ENCODE peak calls at places on chromosomes 1 and 21, in six cellular contexts. One of them, this sample, is unnamed.

GRCh38 chr1:231596337-231596791 is 30.2 kb upstream of the DISC1 start:
- DNase-seq in IMR-90: no peak
- DNase-seq in trophoblast cell: no peak
- DNase-seq in mesenchymal stem cell: no peak
- DNase-seq in H9: no peak
- DNase-seq in H1: no peak
- DNase-seq in this sample: no peak

GRCh38 chr1:44318097-44319088 is 36.7 kb downstream of the ERI3 start:
- DNase-seq in IMR-90: peak; percentile 23
- DNase-seq in trophoblast cell: peak; percentile 78
- DNase-seq in mesenchymal stem cell: peak; percentile 57
- DNase-seq in H9: peak; percentile 82
- DNase-seq in H1: peak; percentile 74
- DNase-seq in this sample: no peak

GRCh38 chr1:59142663-59143487 is 154.0 kb upstream of the FGGY start:
- DNase-seq in IMR-90: peak; percentile 98
- DNase-seq in trophoblast cell: peak; percentile 95
- DNase-seq in mesenchymal stem cell: peak; percentile 94
- DNase-seq in H9: no peak
- DNase-seq in H1: no peak
- DNase-seq in this sample: no peak

GRCh38 chr1:247322849-247323586 is 8.6 kb downstream of the ZNF496 start:
- DNase-seq in IMR-90: no peak
- DNase-seq in trophoblast cell: no peak
- DNase-seq in mesenchymal stem cell: no peak
- DNase-seq in H9: no peak
- DNase-seq in H1: no peak
- DNase-seq in this sample: no peak

GRCh38 chr1:33244143-33244808 is 12.0 kb upstream of the ZNF362 start:
- DNase-seq in IMR-90: no peak
- DNase-seq in trophoblast cell: peak; percentile 98
- DNase-seq in mesenchymal stem cell: peak; percentile 66
- DNase-seq in H9: no peak
- DNase-seq in H1: no peak
- DNase-seq in this sample: no peak

GRCh38 chr1:168918860-168919741 is 187.4 kb upstream of the ATP1B1 start:
- DNase-seq in IMR-90: no peak
- DNase-seq in trophoblast cell: no peak
- DNase-seq in mesenchymal stem cell: no peak
- DNase-seq in H9: no peak
- DNase-seq in H1: no peak
- DNase-seq in this sample: peak; percentile 47

GRCh38 chr1:26991310-26992116 is 2.0 kb upstream of the TRNP1 start:
- DNase-seq in IMR-90: peak; percentile 88
- DNase-seq in trophoblast cell: no peak
- DNase-seq in mesenchymal stem cell: peak; percentile 75
- DNase-seq in H9: peak; percentile 32
- DNase-seq in H1: no peak
- DNase-seq in this sample: no peak

GRCh38 chr1:1348420-1349255 is 580 bp downstream of the DVL1 start:
- DNase-seq in IMR-90: peak; percentile 46
- DNase-seq in trophoblast cell: peak; percentile 68
- DNase-seq in mesenchymal stem cell: peak; percentile 43
- DNase-seq in H9: no peak
- DNase-seq in H1: no peak
- DNase-seq in this sample: no peak

GRCh38 chr1:37410815-37411214 is 63.6 kb upstream of the ZC3H12A start:
- DNase-seq in IMR-90: peak; percentile 22
- DNase-seq in trophoblast cell: peak; percentile 54
- DNase-seq in mesenchymal stem cell: peak; percentile 8
- DNase-seq in H9: peak; percentile 77
- DNase-seq in H1: peak; percentile 87
- DNase-seq in this sample: peak; percentile 72

GRCh38 chr21:28723666-28724065 is 269.0 kb downstream of the LTN1 start:
- DNase-seq in IMR-90: no peak
- DNase-seq in trophoblast cell: no peak
- DNase-seq in mesenchymal stem cell: no peak
- DNase-seq in H9: no peak
- DNase-seq in H1: no peak
- DNase-seq in this sample: no peak

GRCh38 chr1:11641776-11642305 is 12.4 kb downstream of the FBXO2 start:
- DNase-seq in IMR-90: no peak
- DNase-seq in trophoblast cell: no peak
- DNase-seq in mesenchymal stem cell: no peak
- DNase-seq in H9: no peak
- DNase-seq in H1: no peak
- DNase-seq in this sample: no peak

GRCh38 chr1:10424034-10424433 is 6.2 kb upstream of the CENPS start:
- DNase-seq in IMR-90: peak; percentile 65
- DNase-seq in trophoblast cell: no peak
- DNase-seq in mesenchymal stem cell: no peak
- DNase-seq in H9: no peak
- DNase-seq in H1: no peak
- DNase-seq in this sample: no peak

GRCh38 chr21:43005635-43006034 is 31.3 kb downstream of the PKNOX1 start:
- DNase-seq in IMR-90: no peak
- DNase-seq in trophoblast cell: no peak
- DNase-seq in mesenchymal stem cell: no peak
- DNase-seq in H9: no peak
- DNase-seq in H1: no peak
- DNase-seq in this sample: no peak
- H4K91ac ChIP-seq in IMR-90: no peak overlapping the region
- H4K91ac ChIP-seq in trophoblast cell: no peak overlapping the region
- H4K91ac ChIP-seq in mesenchymal stem cell: peak overlapping the region; percentile 43
- H4K91ac ChIP-seq in H9: no peak overlapping the region
- H4K91ac ChIP-seq in H1: no peak overlapping the region
- H4K91ac ChIP-seq in this sample: no peak overlapping the region

DNA sequence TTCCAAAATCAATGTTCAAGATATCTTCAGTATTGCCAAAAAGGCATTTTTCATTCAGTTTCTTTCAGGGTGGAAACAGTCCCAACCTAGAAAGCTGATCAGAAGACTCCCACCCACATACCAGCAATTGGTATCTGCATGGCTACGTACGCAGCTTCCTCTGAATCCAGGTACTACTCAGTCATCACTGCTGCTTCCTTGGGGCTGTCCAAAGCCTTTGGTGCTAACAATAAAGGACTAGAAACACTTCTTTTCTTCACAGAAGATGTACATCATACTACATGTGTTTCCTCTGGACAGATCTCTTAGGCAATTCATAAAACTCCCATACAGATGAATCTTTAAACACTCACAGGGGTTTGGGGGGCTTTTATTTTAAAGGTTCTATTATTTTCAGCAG is 29.8 kb downstream of the VPS26C start:
- DNase-seq in IMR-90: no peak
- DNase-seq in trophoblast cell: no peak
- DNase-seq in mesenchymal stem cell: no peak
- DNase-seq in H9: no peak
- DNase-seq in H1: no peak
- DNase-seq in this sample: no peak
- H3K4me2 ChIP-seq in IMR-90: no peak overlapping the region
- H3K4me2 ChIP-seq in trophoblast cell: no peak overlapping the region
- H3K4me2 ChIP-seq in mesenchymal stem cell: no peak overlapping the region
- H3K4me2 ChIP-seq in H9: no peak overlapping the region
- H3K4me2 ChIP-seq in H1: no peak overlapping the region
- H3K4me2 ChIP-seq in this sample: no peak overlapping the region

GRCh38 chr1:14783592-14783886 is 185.1 kb downstream of the KAZN start:
- DNase-seq in IMR-90: no peak
- DNase-seq in trophoblast cell: no peak
- DNase-seq in mesenchymal stem cell: no peak
- DNase-seq in H9: no peak
- DNase-seq in H1: no peak
- DNase-seq in this sample: no peak
- H3K18ac ChIP-seq in IMR-90: no peak overlapping the region
- H3K18ac ChIP-seq in trophoblast cell: no peak overlapping the region
- H3K18ac ChIP-seq in mesenchymal stem cell: no peak overlapping the region
- H3K18ac ChIP-seq in H9: no peak overlapping the region
- H3K18ac ChIP-seq in H1: no peak overlapping the region
- H3K18ac ChIP-seq in this sample: no peak overlapping the region

DNA sequence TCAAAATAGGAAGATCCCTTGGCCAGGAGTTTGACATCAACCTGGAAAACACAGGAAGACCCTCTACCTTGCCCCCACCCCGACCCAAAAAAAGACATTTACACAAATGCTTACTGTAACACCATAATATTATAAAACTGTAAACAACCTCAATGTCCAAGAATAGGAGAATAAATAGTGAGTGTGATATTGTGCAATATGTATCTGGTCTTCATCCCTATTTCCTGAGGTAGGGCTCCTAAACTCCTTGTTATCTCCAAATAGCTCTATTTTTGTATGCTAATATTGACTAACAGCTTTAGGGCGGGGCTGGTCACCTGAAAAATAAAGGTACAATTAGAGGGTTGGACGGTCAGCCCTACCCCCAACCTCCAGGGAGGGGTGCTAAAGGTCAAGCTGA is 23.5 kb downstream of the RSBN1 start:
- DNase-seq in IMR-90: no peak
- DNase-seq in trophoblast cell: no peak
- DNase-seq in mesenchymal stem cell: no peak
- DNase-seq in H9: no peak
- DNase-seq in H1: no peak
- DNase-seq in this sample: no peak
- H4K91ac ChIP-seq in IMR-90: no peak overlapping the region
- H4K91ac ChIP-seq in trophoblast cell: no peak overlapping the region
- H4K91ac ChIP-seq in mesenchymal stem cell: no peak overlapping the region
- H4K91ac ChIP-seq in H9: no peak overlapping the region
- H4K91ac ChIP-seq in H1: no peak overlapping the region
- H4K91ac ChIP-seq in this sample: no peak overlapping the region

GRCh38 chr1:154186852-154187501 is 4.9 kb downstream of the TPM3 start:
- DNase-seq in IMR-90: no peak
- DNase-seq in trophoblast cell: no peak
- DNase-seq in mesenchymal stem cell: no peak
- DNase-seq in H9: no peak
- DNase-seq in H1: no peak
- DNase-seq in this sample: no peak
- H3K4me2 ChIP-seq in IMR-90: no peak overlapping the region
- H3K4me2 ChIP-seq in trophoblast cell: no peak overlapping the region
- H3K4me2 ChIP-seq in mesenchymal stem cell: no peak overlapping the region
- H3K4me2 ChIP-seq in H9: peak overlapping the region; percentile 65
- H3K4me2 ChIP-seq in H1: peak overlapping the region; percentile 44
- H3K4me2 ChIP-seq in this sample: no peak overlapping the region

GRCh38 chr21:34075099-34075425 is 1.7 kb downstream of the MRPS6 start:
- DNase-seq in IMR-90: no peak
- DNase-seq in trophoblast cell: no peak
- DNase-seq in mesenchymal stem cell: no peak
- DNase-seq in H9: no peak
- DNase-seq in H1: no peak
- DNase-seq in this sample: no peak

GRCh38 chr21:34073749-34074282 is 438 bp downstream of the MRPS6 start:
- DNase-seq in IMR-90: no peak
- DNase-seq in trophoblast cell: peak; percentile 39
- DNase-seq in mesenchymal stem cell: no peak
- DNase-seq in H9: no peak
- DNase-seq in H1: peak; percentile 54
- DNase-seq in this sample: no peak

GRCh38 chr21:34073032-34073748 is at the start of the genes MRPS6 and SLC5A3:
- DNase-seq in IMR-90: peak; percentile 81
- DNase-seq in trophoblast cell: peak; percentile 87
- DNase-seq in mesenchymal stem cell: peak; percentile 87
- DNase-seq in H9: peak; percentile 89
- DNase-seq in H1: peak; percentile 91
- DNase-seq in this sample: peak; percentile 88

GRCh38 chr21:34075760-34076159 is 2.4 kb downstream of the MRPS6 start:
- DNase-seq in IMR-90: no peak
- DNase-seq in trophoblast cell: no peak
- DNase-seq in mesenchymal stem cell: peak; percentile 31
- DNase-seq in H9: no peak
- DNase-seq in H1: no peak
- DNase-seq in this sample: no peak

GRCh38 chr21:34074283-34075098 is 1.1 kb downstream of the MRPS6 start:
- DNase-seq in IMR-90: no peak
- DNase-seq in trophoblast cell: peak; percentile 61
- DNase-seq in mesenchymal stem cell: peak; percentile 22
- DNase-seq in H9: no peak
- DNase-seq in H1: peak; percentile 58
- DNase-seq in this sample: no peak
- H3K18ac ChIP-seq in IMR-90: no peak overlapping the region
- H3K18ac ChIP-seq in trophoblast cell: peak overlapping the region; percentile 89
- H3K18ac ChIP-seq in mesenchymal stem cell: peak overlapping the region; percentile 94
- H3K18ac ChIP-seq in H9: no peak overlapping the region
- H3K18ac ChIP-seq in H1: no peak overlapping the region
- H3K18ac ChIP-seq in this sample: peak overlapping the region; percentile 2

GRCh38 chr1:228101614-228101993 is 1.5 kb downstream of the C1orf35 start:
- DNase-seq in IMR-90: no peak
- DNase-seq in trophoblast cell: no peak
- DNase-seq in mesenchymal stem cell: no peak
- DNase-seq in H9: no peak
- DNase-seq in H1: no peak
- DNase-seq in this sample: no peak

GRCh38 chr1:228100822-228101613 is 2.1 kb downstream of the C1orf35 start:
- DNase-seq in IMR-90: no peak
- DNase-seq in trophoblast cell: no peak
- DNase-seq in mesenchymal stem cell: no peak
- DNase-seq in H9: no peak
- DNase-seq in H1: peak; percentile 37
- DNase-seq in this sample: no peak

GRCh38 chr1:228098323-228098931 is 4.7 kb downstream of the C1orf35 start:
- DNase-seq in IMR-90: no peak
- DNase-seq in trophoblast cell: no peak
- DNase-seq in mesenchymal stem cell: no peak
- DNase-seq in H9: peak; percentile 19
- DNase-seq in H1: no peak
- DNase-seq in this sample: no peak

GRCh38 chr1:228097333-228098081 is 5.6 kb downstream of the C1orf35 start:
- DNase-seq in IMR-90: no peak
- DNase-seq in trophoblast cell: no peak
- DNase-seq in mesenchymal stem cell: no peak
- DNase-seq in H9: peak; percentile 21
- DNase-seq in H1: peak; percentile 39
- DNase-seq in this sample: no peak

DNA sequence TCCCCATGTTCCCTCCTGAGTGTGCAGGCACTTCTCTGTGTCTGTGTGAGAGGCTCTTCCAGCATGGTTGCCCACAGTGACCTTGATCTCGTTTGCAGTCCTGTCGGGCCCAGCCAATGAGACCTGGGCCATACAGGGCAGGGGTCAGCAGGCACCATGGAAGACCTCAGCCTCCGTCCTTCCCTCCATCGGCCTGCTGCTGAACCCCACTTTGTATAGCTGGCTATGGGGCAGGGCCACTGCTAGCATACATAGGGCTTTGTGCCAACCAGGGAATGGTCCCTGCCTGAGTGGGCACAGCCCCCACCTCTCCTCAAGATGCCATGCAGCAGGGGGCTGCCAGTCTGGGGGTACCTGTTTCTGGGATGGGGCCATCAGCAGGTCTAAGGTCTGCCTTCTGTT is 3.8 kb downstream of the C1orf35 start:
- DNase-seq in IMR-90: no peak
- DNase-seq in trophoblast cell: no peak
- DNase-seq in mesenchymal stem cell: no peak
- DNase-seq in H9: peak; percentile 19
- DNase-seq in H1: no peak
- DNase-seq in this sample: no peak
- H4K91ac ChIP-seq in IMR-90: no peak overlapping the region
- H4K91ac ChIP-seq in trophoblast cell: no peak overlapping the region
- H4K91ac ChIP-seq in mesenchymal stem cell: no peak overlapping the region
- H4K91ac ChIP-seq in H9: no peak overlapping the region
- H4K91ac ChIP-seq in H1: no peak overlapping the region
- H4K91ac ChIP-seq in this sample: no peak overlapping the region

GRCh38 chr1:151831605-151832004 is at the start of gene RORC:
- DNase-seq in IMR-90: no peak
- DNase-seq in trophoblast cell: no peak
- DNase-seq in mesenchymal stem cell: no peak
- DNase-seq in H9: no peak
- DNase-seq in H1: no peak
- DNase-seq in this sample: no peak
- H3K4me2 ChIP-seq in IMR-90: no peak within 1 kb of the TSS
- H3K4me2 ChIP-seq in trophoblast cell: no peak within 1 kb of the TSS
- H3K4me2 ChIP-seq in mesenchymal stem cell: no peak within 1 kb of the TSS
- H3K4me2 ChIP-seq in H9: no peak within 1 kb of the TSS
- H3K4me2 ChIP-seq in H1: peak within 1 kb of the TSS; percentile 1
- H3K4me2 ChIP-seq in this sample: no peak within 1 kb of the TSS